ENCODE peak calls at places on chromosome 3, in four cellular contexts. S is NCI-H1092, N is brain microvascular endothelial cell, W is foreskin fibroblast. K is an unnamed sample.
A peak's percentile ranks its signal among the peaks of the same experiment; 100 is the strongest.

GRCh38 chr3:94331831-94332230 is 269.0 kb downstream of the NSUN3 start:
- DNase-seq in S (no peak), N (no peak), W (no peak), K (no peak)

GRCh38 chr3:28903171-28903601 is 377.7 kb upstream of the RBMS3 start:
- DNase-seq in S (no peak), N (no peak), W (no peak), K (no peak)

GRCh38 chr3:187744169-187745151 is 808 bp downstream of the BCL6 start:
- DNase-seq in W (peak; percentile 64), S (no peak), N (peak; percentile 43), K (no peak)

GRCh38 chr3:138935864-138936762 is 10.8 kb downstream of the FOXL2 start:
- DNase-seq in W (peak; percentile 81), N (peak; percentile 52), S (no peak), K (no peak)

GRCh38 chr3:73868688-73869315 is 244.1 kb upstream of the PDZRN3 start:
- DNase-seq in S (no peak), N (peak; percentile 22), W (peak; percentile 71), K (peak; percentile 36)

GRCh38 chr3:12992629-12993021 is 80.6 kb downstream of the IQSEC1 start:
- DNase-seq in S (no peak), W (no peak), N (no peak), K (no peak)

GRCh38 chr3:188978772-188979171 is 193.0 kb upstream of the TPRG1 start:
- DNase-seq in N (peak; percentile 55), W (peak; percentile 79), S (peak; percentile 55), K (peak; percentile 66)

GRCh38 chr3:4588410-4588809 is 95.3 kb downstream of the ITPR1 start:
- DNase-seq in W (peak; percentile 75), N (peak; percentile 52), S (no peak), K (no peak)

GRCh38 chr3:196108075-196108743 is 26.3 kb upstream of the TFRC start:
- DNase-seq in S (no peak), W (no peak), N (no peak), K (no peak)

GRCh38 chr3:36677331-36678007 is 86.9 kb downstream of the DCLK3 start:
- DNase-seq in S (no peak), W (peak; percentile 91), N (peak; percentile 97), K (peak; percentile 79)

GRCh38 chr3:53921296-53921695 is 29.6 kb upstream of the SELENOK start:
- DNase-seq in W (peak; percentile 15), S (no peak), N (peak; percentile 6), K (no peak)

GRCh38 chr3:136925425-136926190 is 32.2 kb upstream of the IL20RB start:
- DNase-seq in W (no peak), N (no peak), S (no peak), K (no peak)

GRCh38 chr3:66753670-66754069 is 244.4 kb upstream of the KBTBD8 start:
- DNase-seq in W (no peak), N (no peak), S (no peak), K (no peak)

GRCh38 chr3:100797921-100798491 is 88.7 kb downstream of the TFG start:
- DNase-seq in N (no peak), W (no peak), S (no peak), K (no peak)

GRCh38 chr3:2898591-2899353 is 211.4 kb downstream of the IL5RA start:
- DNase-seq in W (no peak), S (no peak), N (no peak), K (peak; percentile 31)

GRCh38 chr3:168671091-168671490 is 575.4 kb upstream of the GOLIM4 start:
- DNase-seq in W (no peak), S (peak; percentile 16), N (no peak), K (no peak)

GRCh38 chr3:87461443-87461842 is 185.1 kb upstream of the POU1F1 start:
- DNase-seq in N (no peak), W (no peak), S (no peak), K (no peak)

GRCh38 chr3:65385805-65386204 is 652.9 kb downstream of the MAGI1 start:
- DNase-seq in W (no peak), N (no peak), S (no peak), K (no peak)

GRCh38 chr3:69005071-69005816 is 8.2 kb downstream of the EOGT start:
- DNase-seq in S (no peak), W (no peak), N (no peak), K (no peak)

GRCh38 chr3:134327594-134327975 is 46.7 kb downstream of the AMOTL2 start:
- DNase-seq in W (peak; percentile 92), N (peak; percentile 81), S (no peak), K (no peak)

GRCh38 chr3:129001101-129001816 is at the start of gene EFCC1:
- DNase-seq in S (no peak), N (no peak), W (peak; percentile 23), K (no peak)

GRCh38 chr3:20039082-20039764 is 1.0 kb upstream of the KAT2B start:
- DNase-seq in W (no peak), N (no peak), S (no peak), K (no peak)

GRCh38 chr3:160413613-160414248 is 14.3 kb downstream of the SMC4 start:
- DNase-seq in N (peak; percentile 66), S (peak; percentile 53), W (peak; percentile 86), K (peak; percentile 80)

GRCh38 chr3:189771842-189772494 is 140.8 kb downstream of the TP63 start:
- DNase-seq in W (no peak), S (no peak), N (no peak), K (no peak)

GRCh38 chr3:126133606-126134005 is 46.8 kb downstream of the ALDH1L1 start:
- DNase-seq in N (no peak), W (no peak), S (no peak), K (no peak)